ENCODE peak calls at places on chromosomes 12 and 14, in five cellular contexts. F, Y, U, C and Z are unnamed samples.

GRCh38 chr12:69868695-69869094 is 43.7 kb downstream of the MYRFL start:
- DNase-seq in F (no peak), Y (no peak), U (no peak), C (no peak), Z (no peak)

GRCh38 chr14:75783184-75783583 is 122.1 kb downstream of the TTLL5 start:
- DNase-seq in F (no peak), Y (no peak), U (no peak), C (no peak), Z (no peak)

GRCh38 chr12:116070420-116070819 is 207.1 kb downstream of the MED13L start:
- DNase-seq in F (no peak), Y (no peak), U (no peak), C (no peak), Z (no peak)

GRCh38 chr14:34628681-34629135 is 1.2 kb downstream of the SNX6 start:
- DNase-seq in F (no peak), Y (no peak), U (no peak), C (peak; percentile 20), Z (no peak)

GRCh38 chr12:57243521-57244305 is 7.3 kb downstream of the STAC3 start:
- DNase-seq in F (no peak), Y (peak; percentile 23), U (no peak), C (peak; percentile 74), Z (no peak)

GRCh38 chr12:95173392-95174251 is 43.6 kb downstream of the FGD6 start:
- DNase-seq in F (no peak), Y (peak; percentile 41), U (peak; percentile 95), C (peak; percentile 92), Z (peak; percentile 47)

GRCh38 chr12:6929806-6930452 is 2.2 kb downstream of the ATN1 start:
- DNase-seq in F (no peak), Y (no peak), U (no peak), C (no peak), Z (no peak)

GRCh38 chr14:54566152-54566409 is 847 bp upstream of the SAMD4A start:
- DNase-seq in F (no peak), Y (no peak), U (no peak), C (no peak), Z (no peak)

GRCh38 chr14:91387135-91387849 is 30.3 kb downstream of the CCDC88C start:
- DNase-seq in F (no peak), Y (peak; percentile 51), U (peak; percentile 73), C (peak; percentile 33), Z (no peak)

GRCh38 chr14:36981832-36982528 is 190.4 kb downstream of the SLC25A21 start:
- DNase-seq in F (no peak), Y (peak; percentile 32), U (peak; percentile 62), C (peak; percentile 14), Z (peak; percentile 22)

GRCh38 chr14:52299692-52300278 is 14.3 kb upstream of the PTGER2 start:
- DNase-seq in F (no peak), Y (no peak), U (peak; percentile 44), C (peak; percentile 72), Z (peak; percentile 10)

GRCh38 chr12:89796798-89797382 is 88.3 kb upstream of the ATP2B1 start:
- DNase-seq in F (no peak), Y (no peak), U (no peak), C (no peak), Z (no peak)

GRCh38 chr12:121295123-121295745 is 1.3 kb downstream of the CAMKK2 start:
- DNase-seq in F (no peak), Y (no peak), U (no peak), C (no peak), Z (no peak)

GRCh38 chr12:132807295-132808222 is 21.1 kb downstream of the GOLGA3 start:
- DNase-seq in F (no peak), Y (no peak), U (no peak), C (no peak), Z (no peak)

GRCh38 chr12:120814203-120814902 is 88.7 kb downstream of the ACADS start:
- DNase-seq in F (no peak), Y (no peak), U (no peak), C (no peak), Z (no peak)

GRCh38 chr12:11719678-11720099 is 70.2 kb downstream of the ETV6 start:
- DNase-seq in F (no peak), Y (peak; percentile 83), U (peak; percentile 97), C (peak; percentile 91), Z (peak; percentile 80)

GRCh38 chr14:23013056-23014054 is 3.4 kb upstream of the C14orf93 start:
- DNase-seq in F (no peak), Y (no peak), U (no peak), C (no peak), Z (no peak)

GRCh38 chr12:124564232-124564958 is 3.0 kb downstream of the NCOR2 start:
- DNase-seq in F (no peak), Y (no peak), U (no peak), C (no peak), Z (no peak)
- H3K4me3 ChIP-seq in F (peak overlapping the region; percentile 97), Y (peak overlapping the region; percentile 90), U (peak overlapping the region; percentile 50), C (peak overlapping the region; percentile 88), Z (no peak overlapping the region)

DNA sequence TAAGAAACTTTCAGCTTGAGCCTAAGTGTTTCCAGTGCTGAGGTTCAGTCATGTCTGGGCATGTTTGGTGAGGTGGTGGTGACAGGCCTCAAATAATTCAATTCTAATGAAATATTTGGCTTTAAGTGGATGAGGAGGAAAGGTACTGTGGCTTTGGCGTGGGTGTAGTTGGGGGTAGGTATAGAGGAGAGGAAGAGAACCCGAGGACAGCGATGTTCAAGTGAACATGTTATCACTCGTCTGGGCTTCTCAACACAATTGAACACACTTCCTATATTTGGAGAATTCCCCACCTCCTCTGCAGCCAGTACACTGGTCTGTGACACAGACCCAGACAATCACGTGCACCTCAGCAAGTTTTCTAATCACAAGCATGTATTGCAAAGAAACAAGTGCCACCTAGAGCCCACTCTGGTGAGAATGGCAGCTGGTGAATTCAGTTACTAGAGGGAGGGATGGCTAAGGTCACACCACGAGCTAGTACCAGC is 53.0 kb downstream of the IFNG-AS1 start:
- DNase-seq in F (no peak), Y (no peak), U (peak; percentile 1), C (peak; percentile 3), Z (no peak)
- TF ChIP-seq CTCF in F (no peak), Y (no peak), U (no peak), C (no peak), Z (peak; percentile 5)

DNA sequence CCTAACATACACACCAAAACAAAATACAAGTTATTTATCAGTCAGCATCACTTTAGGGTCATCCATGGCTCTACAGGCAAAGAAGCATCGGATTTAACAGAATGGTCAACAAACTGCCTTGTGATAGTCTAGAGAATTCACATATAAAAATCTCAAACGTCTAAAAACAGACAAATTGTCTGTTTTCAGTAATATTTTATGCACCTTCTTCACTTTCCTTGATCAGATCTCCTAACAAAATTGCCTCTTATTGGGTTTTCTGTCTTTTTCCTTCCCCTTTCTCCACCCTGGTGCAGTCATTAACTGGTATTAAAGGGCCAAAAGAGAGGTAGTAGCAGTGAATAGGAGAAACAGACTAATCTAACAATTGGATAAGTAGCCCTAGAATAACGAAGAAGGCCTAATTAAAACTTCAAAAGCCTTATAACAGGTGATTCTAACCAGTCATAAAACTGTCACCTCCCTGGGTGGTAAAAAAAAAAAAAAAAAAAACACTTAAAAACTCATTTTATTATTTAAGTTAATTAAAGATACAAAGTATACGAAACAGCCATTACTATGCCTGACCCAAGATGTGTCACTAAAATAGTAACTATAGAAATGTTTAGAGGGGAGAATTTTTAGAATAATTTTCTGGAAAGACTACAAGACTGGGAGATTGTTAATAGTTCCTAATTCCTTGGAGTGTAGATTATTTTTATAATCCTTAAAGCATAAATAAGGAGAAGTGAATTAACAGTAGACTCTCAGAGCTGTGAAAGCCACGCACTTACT is 1.5 kb downstream of the KIF21A start:
- DNase-seq in F (no peak), Y (no peak), U (no peak), C (no peak), Z (no peak)
- H3K4me3 ChIP-seq in F (peak overlapping the region; percentile 88), Y (peak overlapping the region; percentile 77), U (peak overlapping the region; percentile 82), C (peak overlapping the region; percentile 74), Z (no peak overlapping the region)

GRCh38 chr12:107340920-107341319 is 247.6 kb upstream of the CRY1 start:
- DNase-seq in F (no peak), Y (no peak), U (no peak), C (no peak), Z (no peak)

GRCh38 chr12:107349008-107349747 is 255.8 kb upstream of the CRY1 start:
- DNase-seq in F (no peak), Y (peak; percentile 91), U (peak; percentile 94), C (peak; percentile 82), Z (no peak)

GRCh38 chr12:107347261-107347660 is 253.9 kb upstream of the CRY1 start:
- DNase-seq in F (no peak), Y (no peak), U (no peak), C (no peak), Z (no peak)

GRCh38 chr12:107339932-107340331 is 246.6 kb upstream of the CRY1 start:
- DNase-seq in F (no peak), Y (no peak), U (no peak), C (no peak), Z (no peak)

GRCh38 chr12:107344035-107344808 is 250.9 kb upstream of the CRY1 start:
- DNase-seq in F (no peak), Y (peak; percentile 67), U (peak; percentile 90), C (no peak), Z (no peak)
- TF ChIP-seq CTCF in F (no peak), Y (no peak), U (no peak), C (no peak), Z (no peak)

GRCh38 chr12:39047539-39048078 is 142.2 kb upstream of the CPNE8 start:
- DNase-seq in F (no peak), Y (no peak), U (no peak), C (no peak), Z (no peak)

GRCh38 chr12:39043425-39043824 is 138.0 kb upstream of the CPNE8 start:
- DNase-seq in F (no peak), Y (no peak), U (no peak), C (no peak), Z (no peak)

GRCh38 chr12:39044754-39045153 is 139.4 kb upstream of the CPNE8 start:
- DNase-seq in F (no peak), Y (no peak), U (no peak), C (no peak), Z (no peak)

DNA sequence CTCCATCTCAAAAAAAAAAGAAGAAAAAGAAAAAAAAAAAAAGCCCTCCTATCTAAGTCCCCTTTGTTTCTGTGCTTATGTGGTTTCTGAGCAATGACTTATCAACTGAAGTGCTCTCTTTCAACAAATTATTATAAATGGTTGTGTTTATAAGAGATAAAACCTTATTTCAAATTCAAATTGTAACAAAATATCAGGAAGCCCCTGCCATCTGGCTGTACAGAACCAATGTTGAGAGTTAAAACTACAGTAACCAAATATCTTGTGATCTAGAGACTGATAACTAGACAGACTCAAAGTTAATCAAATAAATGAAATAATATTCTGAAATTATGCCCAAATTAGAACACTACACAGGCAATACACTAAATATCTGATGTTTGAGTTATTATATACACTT is 143.0 kb upstream of the CPNE8 start:
- DNase-seq in F (no peak), Y (no peak), U (no peak), C (no peak), Z (no peak)
- H3K4me3 ChIP-seq in F (no peak overlapping the region), Y (no peak overlapping the region), U (no peak overlapping the region), C (no peak overlapping the region), Z (no peak overlapping the region)